ENCODE peak calls at places on chromosomes 11 and 22, in eight cellular contexts. S, C, Y, L, E, W, R and Z are unnamed samples.

GRCh38 chr11:113932788-113933187 is 28.2 kb downstream of the HTR3B start:
- DNase-seq in S (no peak), C (no peak), Y (no peak), L (no peak), E (no peak), W (no peak), R (no peak), Z (no peak)

GRCh38 chr22:49181942-49182341 is 645.7 kb downstream of the BRD1 start:
- DNase-seq in S (no peak), C (no peak), Y (no peak), L (no peak), E (no peak), W (no peak), R (no peak), Z (no peak)

GRCh38 chr11:27083782-27084181 is 43.2 kb downstream of the BBOX1 start:
- DNase-seq in S (no peak), C (no peak), Y (no peak), L (no peak), E (no peak), W (no peak), R (no peak), Z (no peak)

GRCh38 chr11:28243596-28243995 is 135.4 kb downstream of the METTL15 start:
- DNase-seq in S (no peak), C (no peak), Y (no peak), L (no peak), E (no peak), W (peak; percentile 74), R (no peak), Z (no peak)

GRCh38 chr11:70158201-70158600 is 44.9 kb upstream of the FADD start:
- DNase-seq in S (no peak), C (peak; percentile 13), Y (no peak), L (no peak), E (no peak), W (no peak), R (no peak), Z (no peak)

GRCh38 chr11:44787981-44788380 is 61.2 kb downstream of the TSPAN18 start:
- DNase-seq in S (no peak), C (no peak), Y (no peak), L (no peak), E (no peak), W (no peak), R (no peak), Z (no peak)

GRCh38 chr11:76288166-76288978 is 82.1 kb upstream of the WNT11 start:
- DNase-seq in S (no peak), C (no peak), Y (no peak), L (no peak), E (no peak), W (no peak), R (no peak), Z (no peak)

GRCh38 chr11:13663631-13664071 is 4.8 kb upstream of the FAR1 start:
- DNase-seq in S (no peak), C (no peak), Y (peak; percentile 41), L (no peak), E (no peak), W (peak; percentile 58), R (no peak), Z (no peak)

GRCh38 chr11:128759597-128759996 is 65.7 kb downstream of the FLI1 start:
- DNase-seq in S (no peak), C (no peak), Y (no peak), L (no peak), E (no peak), W (no peak), R (no peak), Z (no peak)

GRCh38 chr11:94746721-94747120 is 21.4 kb upstream of the AMOTL1 start:
- DNase-seq in S (no peak), C (no peak), Y (no peak), L (no peak), E (no peak), W (no peak), R (no peak), Z (no peak)

GRCh38 chr22:23566716-23567475 is 13.2 kb downstream of the IGLL1 start:
- DNase-seq in S (no peak), C (no peak), Y (no peak), L (no peak), E (no peak), W (no peak), R (no peak), Z (no peak)

GRCh38 chr11:46677991-46678740 is 22.3 kb downstream of the ARHGAP1 start:
- DNase-seq in S (no peak), C (no peak), Y (no peak), L (no peak), E (no peak), W (peak; percentile 59), R (no peak), Z (peak; percentile 59)

GRCh38 chr11:26580929-26581328 is 8.9 kb upstream of the MUC15 start:
- DNase-seq in S (no peak), C (no peak), Y (no peak), L (no peak), E (no peak), W (peak; percentile 90), R (no peak), Z (no peak)

GRCh38 chr11:12111482-12112149 is 1.2 kb downstream of the MICAL2 start:
- DNase-seq in S (peak; percentile 26), C (no peak), Y (peak; percentile 35), L (no peak), E (no peak), W (no peak), R (no peak), Z (no peak)

GRCh38 chr11:22340803-22341581 is 2.8 kb downstream of the SLC17A6 start:
- DNase-seq in S (no peak), C (no peak), Y (no peak), L (no peak), E (no peak), W (no peak), R (no peak), Z (peak; percentile 46)

GRCh38 chr11:22342599-22343138 is 4.5 kb downstream of the SLC17A6 start:
- DNase-seq in S (no peak), C (no peak), Y (no peak), L (no peak), E (no peak), W (no peak), R (no peak), Z (no peak)

GRCh38 chr11:22341582-22341919 is 3.4 kb downstream of the SLC17A6 start:
- DNase-seq in S (no peak), C (no peak), Y (no peak), L (no peak), E (no peak), W (no peak), R (no peak), Z (no peak)

GRCh38 chr11:22346283-22346682 is 8.1 kb downstream of the SLC17A6 start:
- DNase-seq in S (no peak), C (no peak), Y (no peak), L (no peak), E (no peak), W (no peak), R (no peak), Z (no peak)

DNA sequence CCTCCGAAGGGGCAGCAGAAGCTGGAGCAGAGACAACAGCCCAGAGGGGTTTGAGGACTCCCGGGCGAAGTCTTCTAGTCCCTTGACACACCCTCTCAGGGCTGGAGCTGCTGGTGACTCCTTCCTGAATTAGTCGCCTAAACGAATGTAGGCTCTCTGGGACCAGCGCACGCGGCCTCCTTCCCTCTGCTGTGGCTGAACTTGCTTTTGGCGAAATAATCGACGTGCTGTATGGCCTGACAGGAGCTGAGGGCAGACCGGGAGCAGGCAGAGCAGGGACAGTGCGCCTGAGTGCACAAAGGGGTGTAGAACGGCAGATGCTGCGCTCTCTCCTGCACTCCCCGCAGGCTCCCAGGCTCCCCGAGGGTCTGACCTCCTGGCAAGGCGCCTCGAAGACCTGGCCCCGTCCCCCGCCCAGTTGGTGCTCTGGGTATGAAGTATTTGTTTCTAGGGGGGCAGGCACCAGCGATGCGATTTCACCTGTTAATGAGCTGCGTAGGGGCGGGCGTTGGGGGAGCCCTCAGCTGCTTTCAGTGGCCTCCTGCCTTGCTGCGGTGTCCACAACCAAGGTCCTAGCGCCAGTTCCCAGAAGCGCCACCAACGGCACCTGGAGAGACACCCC is 5.3 kb downstream of the SLC17A6 start:
- DNase-seq in S (no peak), C (no peak), Y (no peak), L (no peak), E (no peak), W (no peak), R (no peak), Z (no peak)
- H3K4me3 ChIP-seq in S (no peak overlapping the region), C (no peak overlapping the region), Y (no peak overlapping the region), L (no peak overlapping the region), E (no peak overlapping the region), W (no peak overlapping the region), R (no peak overlapping the region), Z (no peak overlapping the region)

DNA sequence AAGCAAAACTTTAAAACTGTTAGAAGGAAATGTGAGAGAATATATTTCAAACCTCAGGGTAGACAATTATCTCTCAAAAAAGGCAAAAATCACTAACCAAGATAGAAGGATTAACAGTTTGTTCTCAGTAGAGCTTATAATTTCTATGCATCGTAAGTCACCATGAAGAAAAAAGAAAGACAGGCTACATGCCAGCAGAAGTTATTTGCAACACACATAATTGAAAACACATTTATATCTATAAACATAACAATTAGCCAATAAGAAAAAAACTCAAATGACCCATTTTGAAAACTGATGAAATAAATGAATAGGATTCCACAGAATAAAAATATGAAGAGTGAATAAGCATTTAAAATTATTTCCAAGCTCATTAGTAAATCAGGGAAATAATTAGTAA is 24.4 kb upstream of the SNX19 start:
- DNase-seq in S (no peak), C (no peak), Y (no peak), L (peak; percentile 29), E (no peak), W (peak; percentile 83), R (no peak), Z (no peak)
- H3K4me3 ChIP-seq in S (no peak overlapping the region), C (no peak overlapping the region), Y (no peak overlapping the region), L (no peak overlapping the region), E (no peak overlapping the region), W (no peak overlapping the region), R (no peak overlapping the region), Z (no peak overlapping the region)

GRCh38 chr22:33919591-33920501 is at the start of gene LARGE1:
- DNase-seq in S (peak; percentile 39), C (no peak), Y (peak; percentile 43), L (no peak), E (no peak), W (no peak), R (no peak), Z (peak; percentile 79)

GRCh38 chr22:33917744-33918406 is 2.4 kb downstream of the LARGE1 start:
- DNase-seq in S (no peak), C (no peak), Y (peak; percentile 10), L (no peak), E (no peak), W (peak; percentile 23), R (no peak), Z (no peak)

GRCh38 chr22:33920927-33921575 is 775 bp upstream of the LARGE1 start:
- DNase-seq in S (peak; percentile 97), C (peak; percentile 57), Y (peak; percentile 99), L (peak; percentile 82), E (peak; percentile 86), W (peak; percentile 90), R (peak; percentile 49), Z (peak; percentile 99)

GRCh38 chr22:33921576-33922181 is 1.4 kb upstream of the LARGE1 start:
- DNase-seq in S (peak; percentile 50), C (no peak), Y (peak; percentile 64), L (no peak), E (no peak), W (peak; percentile 47), R (no peak), Z (peak; percentile 77)

GRCh38 chr22:33918676-33919590 is 1.3 kb downstream of the LARGE1 start:
- DNase-seq in S (no peak), C (no peak), Y (no peak), L (no peak), E (no peak), W (peak; percentile 39), R (no peak), Z (no peak)
- H3K4me3 ChIP-seq in S (no peak overlapping the region), C (no peak overlapping the region), Y (peak overlapping the region; percentile 75), L (peak overlapping the region; percentile 58), E (peak overlapping the region; percentile 89), W (peak overlapping the region; percentile 53), R (no peak overlapping the region), Z (peak overlapping the region; percentile 64)

GRCh38 chr11:72641900-72642814 is 32.1 kb downstream of the PDE2A start:
- DNase-seq in S (peak; percentile 57), C (no peak), Y (peak; percentile 25), L (no peak), E (no peak), W (no peak), R (no peak), Z (peak; percentile 71)
- H3K4me3 ChIP-seq in S (peak overlapping the region; percentile 50), C (peak overlapping the region; percentile 44), Y (no peak overlapping the region), L (peak overlapping the region; percentile 41), E (peak overlapping the region; percentile 78), W (peak overlapping the region; percentile 31), R (peak overlapping the region; percentile 55), Z (peak overlapping the region; percentile 58)